ENCODE peak calls at places on chromosome X, in eight cellular contexts. W is NCI-H1105 treated with DMSO at 0.1 percent for 48 hours; M is nephron progenitor cell; F is naive thymus-derived CD8-positive, alpha-beta T cell; H is transverse colon; V is T-helper 1 cell; N is MV-4-11; R is psoas muscle. S is an unnamed sample.

GRCh38 chrX:114582264-114582632 is 1.6 kb upstream of the HTR2C start:
- DNase-seq in R (no peak), N (no peak), V (no peak), H (no peak), M (no peak), F (no peak), W (peak; percentile 12), S (no peak)

GRCh38 chrX:78747471-78747870 is at the start of gene LPAR4:
- DNase-seq in N (no peak), F (no peak), M (peak; percentile 26), V (no peak), W (no peak), H (no peak), R (no peak), S (no peak)

GRCh38 chrX:39836802-39837420 is 260.8 kb downstream of the BCOR start:
- DNase-seq in H (no peak), N (peak; percentile 31), M (no peak), F (no peak), R (peak; percentile 42), W (peak; percentile 65), V (no peak), S (no peak)

GRCh38 chrX:21176927-21177571 is 197.2 kb upstream of the CNKSR2 start:
- DNase-seq in H (no peak), V (no peak), R (no peak), N (no peak), W (no peak), F (no peak), M (no peak), S (no peak)

GRCh38 chrX:133527415-133527814 is 112.1 kb upstream of the GPC4 start:
- DNase-seq in M (no peak), W (no peak), H (no peak), R (no peak), F (no peak), V (no peak), N (no peak), S (no peak)

GRCh38 chrX:109742722-109743121 is 9.7 kb upstream of the ACSL4 start:
- DNase-seq in N (no peak), M (no peak), F (no peak), V (no peak), R (no peak), W (no peak), H (no peak), S (no peak)

GRCh38 chrX:101417981-101418841 is 10.2 kb downstream of the HNRNPH2 start:
- DNase-seq in V (peak; percentile 6), R (peak; percentile 81), N (peak; percentile 21), F (peak; percentile 30), M (peak; percentile 78), H (peak; percentile 59), W (peak; percentile 35), S (peak; percentile 14)

GRCh38 chrX:86930419-86930818 is 587.2 kb upstream of the KLHL4 start:
- DNase-seq in W (no peak), R (no peak), M (no peak), N (no peak), V (no peak), H (no peak), F (no peak), S (no peak)

GRCh38 chrX:151902813-151903591 is 9.7 kb upstream of the MAGEA4 start:
- DNase-seq in V (no peak), F (no peak), N (no peak), M (no peak), H (peak; percentile 28), W (no peak), R (peak; percentile 71), S (no peak)

GRCh38 chrX:68146054-68146453 is 287.2 kb downstream of the OPHN1 start:
- DNase-seq in N (peak; percentile 40), F (no peak), R (no peak), M (no peak), W (peak; percentile 0), V (no peak), H (no peak), S (no peak)

GRCh38 chrX:111568356-111568755 is 56.9 kb downstream of the SERTM2 start:
- DNase-seq in N (no peak), R (no peak), F (no peak), H (no peak), V (no peak), W (no peak), M (peak; percentile 9), S (peak; percentile 24)

GRCh38 chrX:2908125-2908685 is 20.9 kb downstream of the ARSD start:
- DNase-seq in V (no peak), H (no peak), F (no peak), N (no peak), W (no peak), M (no peak), R (no peak), S (no peak)

GRCh38 chrX:77398341-77398740 is 48.8 kb upstream of the FGF16 start:
- DNase-seq in M (no peak), R (no peak), N (no peak), F (no peak), V (no peak), W (no peak), H (no peak), S (no peak)

GRCh38 chrX:79366888-79367749 is at the start of gene ITM2A:
- DNase-seq in F (peak; percentile 69), R (peak; percentile 67), H (peak; percentile 34), W (no peak), N (no peak), V (peak; percentile 52), M (peak; percentile 49), S (no peak)

GRCh38 chrX:45322820-45323219 is 122.1 kb upstream of the DIPK2B start:
- DNase-seq in N (no peak), H (no peak), V (no peak), F (no peak), R (no peak), M (no peak), W (no peak), S (no peak)

GRCh38 chrX:85611926-85612325 is 232.5 kb upstream of the POF1B start:
- DNase-seq in W (peak; percentile 14), H (no peak), R (no peak), F (no peak), N (no peak), M (no peak), V (no peak), S (no peak)

GRCh38 chrX:38768079-38768478 is 33.2 kb upstream of the MID1IP1 start:
- DNase-seq in W (peak; percentile 49), M (no peak), H (no peak), N (peak; percentile 5), R (no peak), V (no peak), F (peak; percentile 32), S (peak; percentile 27)

GRCh38 chrX:47097018-47097417 is 18.8 kb downstream of the RGN start:
- DNase-seq in R (no peak), F (no peak), H (no peak), N (no peak), V (no peak), M (no peak), W (no peak), S (peak; percentile 48)

S was measured in D341Med.